ENCODE peak calls at places on chromosomes 13 and 19, in eight cellular contexts. K is psoas muscle; A is activated T-helper 2 cell treated with anti-CD3 and anti-CD28 coated beads, Interferon-gamma antibody, Interleukin-2, Interleukin-4, amounts not matched to agents 10 μg/mL and 5 μg/mL and 100 μg/mL, durations not matched to agents 14 hours and 24 hours and 36 hours; Y is HL-60; X is HuH-7.5; I is activated naive CD4-positive, alpha-beta T cell; F is stimulated activated CD8-positive, alpha-beta memory T cell treated with anti-CD3 and anti-CD28 coated beads, Interleukin-12 subunit alpha, Interleukin-12 subunit beta, amount 100 ng/mL, for 1 hour; M is astrocyte. H is an unnamed sample.
A peak's percentile ranks its signal among the peaks of the same experiment; 100 is the strongest.

GRCh38 chr13:93496985-93497673 is 270.5 kb downstream of the GPC6 start:
- DNase-seq in Y (no peak), F (no peak), I (no peak), X (no peak), A (no peak), M (no peak), K (no peak), H (no peak)

GRCh38 chr19:34260771-34261173 is 6.4 kb downstream of the GARRE1 start:
- DNase-seq in I (no peak), F (no peak), M (peak; percentile 70), K (no peak), A (no peak), Y (no peak), X (no peak), H (no peak)

GRCh38 chr19:31408460-31409124 is 59.4 kb upstream of the TSHZ3 start:
- DNase-seq in K (no peak), A (no peak), X (no peak), F (no peak), M (peak; percentile 93), I (no peak), Y (no peak), H (no peak)

GRCh38 chr19:45852145-45852750 is 10.7 kb downstream of the SYMPK start:
- DNase-seq in I (no peak), K (no peak), F (no peak), A (no peak), X (no peak), M (peak; percentile 27), Y (no peak), H (no peak)

GRCh38 chr13:98103942-98104880 is 38.7 kb upstream of the FARP1 start:
- DNase-seq in A (no peak), F (no peak), Y (no peak), M (no peak), I (no peak), K (no peak), X (peak; percentile 19), H (no peak)

GRCh38 chr19:18204394-18205179 is 745 bp upstream of the RAB3A start:
- DNase-seq in X (peak; percentile 67), F (no peak), M (no peak), A (no peak), I (peak; percentile 41), K (peak; percentile 31), Y (no peak), H (no peak)

GRCh38 chr19:19445911-19446361 is 40.5 kb downstream of the GATAD2A start:
- DNase-seq in Y (peak; percentile 32), M (peak; percentile 33), X (no peak), I (no peak), A (no peak), K (no peak), F (no peak), H (no peak)

GRCh38 chr13:35225582-35225981 is 250.9 kb downstream of the MAB21L1 start:
- DNase-seq in X (no peak), M (no peak), Y (no peak), F (no peak), I (no peak), A (no peak), K (no peak), H (no peak)

GRCh38 chr19:1132625-1133383 is 29.0 kb downstream of the GPX4 start:
- DNase-seq in K (no peak), I (no peak), A (no peak), F (no peak), M (no peak), X (no peak), Y (peak; percentile 34), H (no peak)

H was measured in HCT116.